ENCODE peak calls at places on chromosomes 5 and 9, in five cellular contexts. One of them, this sample, is unnamed.

GRCh38 chr9:120946259-120946658 is 19.7 kb upstream of the TRAF1 start:
- DNase-seq in PC-9: no peak
- DNase-seq in sigmoid colon: no peak
- DNase-seq in mucosa of descending colon: no peak
- DNase-seq in AG09319: no peak
- DNase-seq in this sample: peak

GRCh38 chr5:86665984-86666760 is 48.4 kb downstream of the COX7C start:
- DNase-seq in mucosa of descending colon: no peak
- DNase-seq in sigmoid colon: no peak
- DNase-seq in AG09319: no peak
- DNase-seq in PC-9: no peak
- DNase-seq in this sample: no peak

GRCh38 chr5:34022131-34022705 is 14.4 kb upstream of the AMACR start:
- DNase-seq in AG09319: no peak
- DNase-seq in mucosa of descending colon: no peak
- DNase-seq in PC-9: no peak
- DNase-seq in sigmoid colon: no peak
- DNase-seq in this sample: no peak

GRCh38 chr9:129319076-129319937 is 141.2 kb upstream of the IER5L start:
- DNase-seq in PC-9: no peak
- DNase-seq in AG09319: no peak
- DNase-seq in mucosa of descending colon: no peak
- DNase-seq in sigmoid colon: peak
- DNase-seq in this sample: no peak

GRCh38 chr5:116289276-116289675 is 204.5 kb downstream of the COMMD10 start:
- DNase-seq in sigmoid colon: no peak
- DNase-seq in AG09319: no peak
- DNase-seq in PC-9: no peak
- DNase-seq in mucosa of descending colon: no peak
- DNase-seq in this sample: no peak

GRCh38 chr5:96752341-96753016 is 55.3 kb downstream of the ERAP1 start:
- DNase-seq in mucosa of descending colon: no peak
- DNase-seq in sigmoid colon: no peak
- DNase-seq in PC-9: no peak
- DNase-seq in AG09319: peak
- DNase-seq in this sample: peak

GRCh38 chr5:124230456-124230855 is 516.0 kb downstream of the ZNF608 start:
- DNase-seq in PC-9: no peak
- DNase-seq in sigmoid colon: no peak
- DNase-seq in mucosa of descending colon: no peak
- DNase-seq in AG09319: no peak
- DNase-seq in this sample: no peak

GRCh38 chr5:158978061-158978745 is 121.5 kb downstream of the EBF1 start:
- DNase-seq in AG09319: no peak
- DNase-seq in mucosa of descending colon: no peak
- DNase-seq in sigmoid colon: no peak
- DNase-seq in PC-9: no peak
- DNase-seq in this sample: no peak

GRCh38 chr5:140220032-140220697 is 45.2 kb downstream of the CYSTM1 start:
- DNase-seq in PC-9: peak
- DNase-seq in sigmoid colon: no peak
- DNase-seq in AG09319: no peak
- DNase-seq in mucosa of descending colon: no peak
- DNase-seq in this sample: no peak

GRCh38 chr5:37771731-37772130 is 68.1 kb downstream of the GDNF start:
- DNase-seq in AG09319: peak
- DNase-seq in PC-9: peak
- DNase-seq in sigmoid colon: no peak
- DNase-seq in mucosa of descending colon: no peak
- DNase-seq in this sample: peak

GRCh38 chr9:115350548-115350947 is 232.6 kb upstream of the TNC start:
- DNase-seq in mucosa of descending colon: no peak
- DNase-seq in sigmoid colon: no peak
- DNase-seq in PC-9: no peak
- DNase-seq in AG09319: no peak
- DNase-seq in this sample: no peak

GRCh38 chr5:173582198-173583092 is 34.0 kb downstream of the BOD1 start:
- DNase-seq in mucosa of descending colon: no peak
- DNase-seq in PC-9: no peak
- DNase-seq in sigmoid colon: no peak
- DNase-seq in AG09319: no peak
- DNase-seq in this sample: peak

GRCh38 chr5:147551677-147552076 is 41.8 kb upstream of the DPYSL3 start:
- DNase-seq in PC-9: no peak
- DNase-seq in sigmoid colon: no peak
- DNase-seq in AG09319: no peak
- DNase-seq in mucosa of descending colon: no peak
- DNase-seq in this sample: no peak

GRCh38 chr9:128833696-128834095 is 4.1 kb upstream of the SPOUT1 start:
- DNase-seq in AG09319: no peak
- DNase-seq in mucosa of descending colon: no peak
- DNase-seq in sigmoid colon: no peak
- DNase-seq in PC-9: no peak
- DNase-seq in this sample: no peak

GRCh38 chr5:154285661-154286408 is 95.3 kb downstream of the GALNT10 start:
- DNase-seq in PC-9: peak
- DNase-seq in sigmoid colon: no peak
- DNase-seq in AG09319: peak
- DNase-seq in mucosa of descending colon: no peak
- DNase-seq in this sample: no peak

GRCh38 chr5:32071351-32071944 is 102.7 kb downstream of the GOLPH3 start:
- DNase-seq in sigmoid colon: peak
- DNase-seq in PC-9: no peak
- DNase-seq in AG09319: no peak
- DNase-seq in mucosa of descending colon: no peak
- DNase-seq in this sample: no peak

GRCh38 chr9:21830589-21830988 is 28.2 kb downstream of the MTAP start:
- DNase-seq in mucosa of descending colon: no peak
- DNase-seq in PC-9: no peak
- DNase-seq in sigmoid colon: no peak
- DNase-seq in AG09319: no peak
- DNase-seq in this sample: no peak

GRCh38 chr5:94618029-94618492 is 343 bp downstream of the KIAA0825 start:
- DNase-seq in AG09319: no peak
- DNase-seq in PC-9: peak
- DNase-seq in sigmoid colon: peak
- DNase-seq in mucosa of descending colon: peak
- DNase-seq in this sample: peak

GRCh38 chr9:122453677-122454135 is 24.0 kb downstream of the OR1J1 start:
- DNase-seq in PC-9: no peak
- DNase-seq in mucosa of descending colon: no peak
- DNase-seq in AG09319: no peak
- DNase-seq in sigmoid colon: no peak
- DNase-seq in this sample: no peak

GRCh38 chr9:16131269-16131668 is 578.4 kb downstream of the CCDC171 start:
- DNase-seq in mucosa of descending colon: no peak
- DNase-seq in PC-9: no peak
- DNase-seq in AG09319: no peak
- DNase-seq in sigmoid colon: no peak
- DNase-seq in this sample: no peak

GRCh38 chr9:118644066-118644465 is 725.2 kb downstream of the BRINP1 start:
- DNase-seq in sigmoid colon: no peak
- DNase-seq in mucosa of descending colon: no peak
- DNase-seq in PC-9: no peak
- DNase-seq in AG09319: no peak
- DNase-seq in this sample: no peak

GRCh38 chr5:150410524-150411244 is 2.0 kb downstream of the CD74 start:
- DNase-seq in mucosa of descending colon: no peak
- DNase-seq in PC-9: peak
- DNase-seq in AG09319: no peak
- DNase-seq in sigmoid colon: peak
- DNase-seq in this sample: peak

GRCh38 chr5:9112520-9113291 is 433.2 kb downstream of the SEMA5A start:
- DNase-seq in AG09319: no peak
- DNase-seq in PC-9: no peak
- DNase-seq in sigmoid colon: no peak
- DNase-seq in mucosa of descending colon: no peak
- DNase-seq in this sample: no peak

GRCh38 chr9:34169125-34169524 is 9.7 kb upstream of the UBAP1 start:
- DNase-seq in PC-9: no peak
- DNase-seq in sigmoid colon: no peak
- DNase-seq in mucosa of descending colon: no peak
- DNase-seq in AG09319: no peak
- DNase-seq in this sample: no peak

GRCh38 chr9:131302244-131303075 is 12.9 kb downstream of the PLPP7 start:
- DNase-seq in PC-9: no peak
- DNase-seq in mucosa of descending colon: no peak
- DNase-seq in AG09319: no peak
- DNase-seq in sigmoid colon: no peak
- DNase-seq in this sample: no peak

GRCh38 chr9:13485068-13485596 is 205.6 kb upstream of the MPDZ start:
- DNase-seq in AG09319: peak
- DNase-seq in mucosa of descending colon: no peak
- DNase-seq in PC-9: peak
- DNase-seq in sigmoid colon: peak
- DNase-seq in this sample: no peak

GRCh38 chr5:148395031-148395430 is 11.3 kb downstream of the FBXO38 start:
- DNase-seq in sigmoid colon: no peak
- DNase-seq in PC-9: no peak
- DNase-seq in mucosa of descending colon: no peak
- DNase-seq in AG09319: no peak
- DNase-seq in this sample: no peak

GRCh38 chr5:80659111-80659510 is 4.3 kb upstream of the DHFR start:
- DNase-seq in mucosa of descending colon: no peak
- DNase-seq in AG09319: peak
- DNase-seq in PC-9: no peak
- DNase-seq in sigmoid colon: no peak
- DNase-seq in this sample: no peak

GRCh38 chr9:137467161-137467581 is 8.0 kb upstream of the NSMF start:
- DNase-seq in mucosa of descending colon: no peak
- DNase-seq in sigmoid colon: no peak
- DNase-seq in AG09319: no peak
- DNase-seq in PC-9: no peak
- DNase-seq in this sample: no peak

DNA sequence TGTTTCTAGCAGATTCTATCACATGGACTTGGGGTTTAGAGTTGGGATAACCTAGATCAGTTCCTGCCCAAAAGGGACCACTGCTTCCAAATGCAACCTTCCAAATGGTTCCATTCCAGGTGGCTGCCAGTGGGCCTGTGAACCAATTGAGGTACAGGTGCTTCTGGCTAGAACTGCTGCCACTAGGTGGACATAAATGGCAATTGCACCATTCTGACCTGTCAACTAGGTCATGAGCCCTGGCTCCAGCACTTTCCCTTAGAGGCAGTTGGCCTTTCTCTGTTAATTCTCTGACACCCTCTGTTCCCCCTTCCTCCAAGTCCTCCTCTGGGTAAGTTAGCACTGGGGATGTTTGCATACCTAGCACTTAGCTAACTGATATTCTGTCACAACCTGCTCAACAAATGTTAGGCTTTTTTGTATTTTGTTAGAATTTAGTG is 16.6 kb upstream of the HEMGN start:
- DNase-seq in mucosa of descending colon: no peak
- DNase-seq in AG09319: no peak
- DNase-seq in sigmoid colon: no peak
- DNase-seq in PC-9: peak
- DNase-seq in this sample: no peak
- TF ChIP-seq CTCF in mucosa of descending colon: peak
- TF ChIP-seq CTCF in AG09319: peak
- TF ChIP-seq CTCF in sigmoid colon: peak
- TF ChIP-seq CTCF in PC-9: peak
- TF ChIP-seq CTCF in this sample: peak

GRCh38 chr9:123551636-123552203 is 195.7 kb downstream of the CRB2 start:
- DNase-seq in AG09319: no peak
- DNase-seq in sigmoid colon: no peak
- DNase-seq in mucosa of descending colon: no peak
- DNase-seq in PC-9: no peak
- DNase-seq in this sample: no peak
- TF ChIP-seq CTCF in AG09319: no peak
- TF ChIP-seq CTCF in sigmoid colon: no peak
- TF ChIP-seq CTCF in mucosa of descending colon: no peak
- TF ChIP-seq CTCF in PC-9: no peak
- TF ChIP-seq CTCF in this sample: no peak

DNA sequence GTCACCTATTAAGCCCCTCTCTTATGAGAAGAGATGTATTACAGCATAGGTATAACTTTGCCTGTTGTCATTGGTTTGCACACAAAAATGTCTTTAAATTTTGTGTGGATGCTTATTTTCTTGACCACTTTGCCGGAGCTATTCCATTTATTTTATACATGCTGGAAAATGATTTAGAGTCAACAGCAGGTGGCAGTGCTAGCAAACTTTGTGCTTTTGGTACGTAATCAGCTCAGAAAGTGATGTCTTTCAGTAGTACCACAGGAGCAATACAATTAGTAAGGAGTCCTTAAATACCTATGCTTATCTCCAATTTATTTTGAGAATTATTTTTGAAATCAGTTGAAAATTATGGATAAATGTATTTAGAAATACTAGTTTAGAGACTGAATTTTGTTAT is 19.8 kb upstream of the NUDT12 start:
- DNase-seq in AG09319: no peak
- DNase-seq in mucosa of descending colon: no peak
- DNase-seq in PC-9: no peak
- DNase-seq in sigmoid colon: no peak
- DNase-seq in this sample: peak
- TF ChIP-seq CTCF in AG09319: peak
- TF ChIP-seq CTCF in mucosa of descending colon: no peak
- TF ChIP-seq CTCF in PC-9: peak
- TF ChIP-seq CTCF in sigmoid colon: peak
- TF ChIP-seq CTCF in this sample: peak

GRCh38 chr5:118778951-118779350 is 209.4 kb downstream of the DTWD2 start:
- DNase-seq in PC-9: no peak
- DNase-seq in mucosa of descending colon: no peak
- DNase-seq in AG09319: no peak
- DNase-seq in sigmoid colon: no peak
- DNase-seq in this sample: no peak

GRCh38 chr5:118777468-118777746 is 210.9 kb downstream of the DTWD2 start:
- DNase-seq in sigmoid colon: no peak
- DNase-seq in PC-9: no peak
- DNase-seq in mucosa of descending colon: no peak
- DNase-seq in AG09319: no peak
- DNase-seq in this sample: no peak

DNA sequence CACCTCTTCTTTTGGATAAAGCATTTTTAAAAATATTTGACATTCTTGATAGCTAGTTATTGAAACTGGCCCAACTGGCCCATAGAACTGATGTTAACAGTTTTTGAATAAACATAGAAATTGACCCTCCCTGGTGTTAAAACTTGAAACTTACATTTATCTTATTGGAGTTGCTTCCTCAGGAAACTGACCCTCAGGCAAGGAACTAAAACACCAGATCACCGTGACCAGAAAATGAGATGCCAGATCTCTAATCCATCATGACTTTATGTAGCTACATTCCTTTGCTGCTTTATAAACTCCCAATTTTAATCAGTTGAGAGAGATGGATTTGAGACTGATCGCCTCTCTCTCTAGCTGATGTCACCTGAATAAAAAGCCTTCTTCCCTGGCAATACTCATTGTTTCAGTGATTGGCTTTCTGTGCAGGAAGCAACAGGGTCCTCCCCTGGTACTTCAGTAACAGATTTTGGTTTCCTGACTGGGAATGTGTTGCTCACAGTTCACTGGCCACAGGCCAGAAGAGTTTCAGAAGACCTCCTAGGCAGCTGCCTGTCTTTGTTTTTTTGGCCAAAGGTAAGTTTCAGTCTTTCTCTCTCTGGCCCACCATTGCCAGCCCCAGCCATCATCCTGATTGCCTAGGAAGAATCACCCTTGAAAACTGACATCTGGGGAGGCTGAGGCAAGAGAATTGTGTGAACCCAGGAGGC is 212.4 kb downstream of the DTWD2 start:
- DNase-seq in sigmoid colon: no peak
- DNase-seq in PC-9: no peak
- DNase-seq in AG09319: no peak
- DNase-seq in mucosa of descending colon: no peak
- DNase-seq in this sample: no peak
- TF ChIP-seq CTCF in sigmoid colon: no peak
- TF ChIP-seq CTCF in PC-9: no peak
- TF ChIP-seq CTCF in AG09319: no peak
- TF ChIP-seq CTCF in mucosa of descending colon: no peak
- TF ChIP-seq CTCF in this sample: no peak